ENCODE peak calls at places on chromosomes 2 and 18, in seven cellular contexts. B is fibroblast of lung, C is adipocyte, H is mesenchymal stem cell, D is K562, R is neural progenitor cell, I is endothelial cell of umbilical vein. V is an unnamed sample.
A peak's percentile ranks its signal among the peaks of the same experiment; 100 is the strongest.

GRCh38 chr18:5600376-5601071 is 56.7 kb upstream of the EPB41L3 start:
- DNase-seq in C (peak; percentile 64), D (no peak), R (peak; percentile 28), B (no peak), H (no peak), I (peak; percentile 57), V (peak; percentile 46)

GRCh38 chr2:145731467-145731866 is 1211.5 kb upstream of the ZEB2 start:
- DNase-seq in B (no peak), I (no peak), R (no peak), D (no peak), H (no peak), C (no peak), V (no peak)

GRCh38 chr2:223760838-223761502 is 76.4 kb downstream of the AP1S3 start:
- DNase-seq in R (peak; percentile 26), D (no peak), I (peak; percentile 84), H (peak; percentile 89), B (peak; percentile 91), C (peak; percentile 72), V (peak; percentile 96)

GRCh38 chr2:189558516-189559263 is 21.9 kb downstream of the SLC40A1 start:
- DNase-seq in H (no peak), B (no peak), D (no peak), C (no peak), I (no peak), R (no peak), V (no peak)

GRCh38 chr18:3525870-3526420 is 76.0 kb downstream of the TGIF1 start:
- DNase-seq in C (no peak), I (peak; percentile 7), R (no peak), H (no peak), B (peak; percentile 72), D (peak; percentile 67), V (no peak)

GRCh38 chr18:56327171-56327885 is 311.1 kb downstream of the TXNL1 start:
- DNase-seq in D (no peak), I (no peak), C (peak; percentile 70), R (no peak), H (no peak), B (peak; percentile 55), V (peak; percentile 62)

GRCh38 chr2:121881950-121882349 is 126.5 kb downstream of the TSN start:
- DNase-seq in I (no peak), B (no peak), D (no peak), R (no peak), H (no peak), C (no peak), V (no peak)

GRCh38 chr18:79449551-79450288 is 54.0 kb downstream of the NFATC1 start:
- DNase-seq in D (no peak), B (no peak), H (no peak), I (no peak), C (no peak), R (no peak), V (no peak)

GRCh38 chr18:68147728-68148127 is 567.2 kb downstream of the TMX3 start:
- DNase-seq in I (no peak), C (peak; percentile 19), H (peak; percentile 13), R (no peak), B (peak; percentile 13), D (no peak), V (peak; percentile 7)

GRCh38 chr18:34947711-34948125 is 93.5 kb upstream of the MAPRE2 start:
- DNase-seq in B (peak; percentile 55), R (no peak), I (peak; percentile 13), C (peak; percentile 61), H (peak; percentile 73), D (no peak), V (peak; percentile 28)

GRCh38 chr2:215461836-215462532 is 26.1 kb upstream of the FN1 start:
- DNase-seq in C (no peak), D (no peak), R (no peak), B (peak; percentile 85), H (peak; percentile 45), I (peak; percentile 57), V (peak; percentile 77)

GRCh38 chr2:130728007-130728454 is 839 bp upstream of the GPR148 start:
- DNase-seq in R (no peak), D (no peak), H (no peak), B (peak; percentile 7), C (no peak), I (no peak), V (peak; percentile 17)

GRCh38 chr2:212037062-212037461 is 501.5 kb downstream of the ERBB4 start:
- DNase-seq in B (no peak), C (no peak), R (no peak), I (no peak), H (no peak), D (no peak), V (no peak)

GRCh38 chr2:63058149-63058741 is 7.6 kb downstream of the OTX1 start:
- DNase-seq in D (no peak), I (peak; percentile 64), B (no peak), C (peak; percentile 28), H (peak; percentile 58), R (peak; percentile 75), V (peak; percentile 51)

DNA sequence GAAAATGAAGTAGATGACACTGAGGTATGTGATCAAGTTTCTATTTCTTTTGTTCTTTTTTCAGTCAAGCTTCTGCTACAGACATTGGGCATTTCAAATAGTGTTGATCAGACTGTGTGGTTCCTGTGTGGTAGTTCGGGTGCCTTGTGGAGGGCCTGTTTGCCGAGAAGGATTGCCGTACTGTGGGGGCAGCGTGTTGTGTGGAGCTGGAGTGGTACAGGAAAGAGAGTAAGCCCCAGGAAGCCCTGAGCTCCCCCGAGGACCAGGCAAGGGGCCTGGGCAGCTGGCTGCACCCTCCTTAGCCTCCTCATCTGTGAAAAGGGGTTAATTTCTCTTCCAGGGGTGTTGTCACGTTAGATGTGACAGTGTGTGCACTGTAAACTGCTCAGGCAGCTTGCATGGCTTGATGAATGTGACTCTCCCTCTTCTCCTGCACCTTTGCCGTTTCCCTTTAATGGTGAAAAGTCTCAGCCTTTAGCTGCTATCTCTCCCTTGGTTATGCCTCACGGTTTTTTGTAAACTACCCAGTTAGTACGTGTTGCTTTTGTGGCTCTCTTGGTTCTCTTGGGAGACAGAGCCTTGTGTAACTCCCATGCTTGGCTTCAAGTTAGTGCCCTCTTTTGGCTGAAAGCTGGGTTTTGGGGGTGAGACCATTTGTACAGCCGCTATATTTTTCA is 19.5 kb downstream of the C2orf74 start:
- DNase-seq in I (no peak), C (no peak), H (no peak), D (no peak), R (no peak), B (no peak), V (peak; percentile 44)
- H3K9ac ChIP-seq in I (no peak overlapping the region), C (peak overlapping the region; percentile 94), H (peak overlapping the region; percentile 95), D (peak overlapping the region; percentile 60), R (no peak overlapping the region), B (no peak overlapping the region), V (peak overlapping the region; percentile 97)

DNA sequence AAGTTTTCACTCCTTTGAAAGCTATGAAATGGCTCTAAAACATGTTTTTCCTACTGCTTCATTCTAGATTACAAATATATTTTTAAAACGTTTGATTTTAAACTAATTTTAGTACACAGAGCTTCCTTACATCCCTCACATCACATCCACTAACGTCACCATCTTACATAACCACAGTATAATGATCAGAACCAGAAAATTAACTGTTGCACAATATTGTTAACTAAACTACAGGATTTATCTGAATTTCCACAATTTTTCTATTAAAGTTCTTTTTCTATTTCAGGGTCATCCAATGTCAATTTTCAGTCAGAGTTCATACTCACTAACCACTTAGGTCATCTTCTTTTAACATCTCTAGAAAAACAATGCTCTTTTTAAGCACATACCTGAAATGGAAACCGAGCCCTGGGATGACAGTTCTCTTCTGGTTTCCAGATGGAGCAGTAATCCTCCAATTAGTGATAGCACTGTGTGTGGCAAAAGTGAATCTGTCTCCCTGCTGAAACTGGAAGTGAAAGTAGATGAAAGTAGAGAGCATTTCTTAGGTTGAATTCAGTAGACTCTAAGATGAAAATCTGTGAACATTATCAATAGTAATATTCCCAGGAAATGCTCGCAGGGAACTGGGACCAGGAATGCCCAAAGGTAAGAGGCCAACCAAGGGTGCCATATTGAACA is 501.7 kb upstream of the GCFC2 start:
- DNase-seq in C (no peak), B (no peak), D (no peak), R (no peak), I (no peak), H (no peak), V (no peak)
- H3K9ac ChIP-seq in C (no peak overlapping the region), B (no peak overlapping the region), D (no peak overlapping the region), R (no peak overlapping the region), I (no peak overlapping the region), H (no peak overlapping the region), V (no peak overlapping the region)

GRCh38 chr2:98472961-98473746 is 28.5 kb downstream of the INPP4A start:
- DNase-seq in D (no peak), H (no peak), C (no peak), R (no peak), B (no peak), I (no peak), V (no peak)

GRCh38 chr2:98476192-98476868 is 31.7 kb downstream of the INPP4A start:
- DNase-seq in C (no peak), I (no peak), R (no peak), D (no peak), B (no peak), H (no peak), V (peak; percentile 26)

GRCh38 chr2:98473995-98474780 is 29.5 kb downstream of the INPP4A start:
- DNase-seq in D (no peak), I (no peak), B (no peak), C (no peak), R (no peak), H (no peak), V (no peak)

GRCh38 chr2:98477036-98477435 is 32.4 kb downstream of the INPP4A start:
- DNase-seq in I (no peak), R (no peak), D (no peak), C (no peak), H (no peak), B (no peak), V (no peak)

GRCh38 chr2:98474979-98475632 is 30.4 kb downstream of the INPP4A start:
- DNase-seq in C (no peak), H (no peak), I (no peak), R (no peak), D (no peak), B (no peak), V (no peak)
- H3K9ac ChIP-seq in C (no peak overlapping the region), H (no peak overlapping the region), I (no peak overlapping the region), R (no peak overlapping the region), D (no peak overlapping the region), B (no peak overlapping the region), V (no peak overlapping the region)

GRCh38 chr2:69914235-69915049 is 467 bp upstream of the MXD1 start:
- DNase-seq in R (peak; percentile 100), B (peak; percentile 100), D (peak; percentile 98), I (peak; percentile 100), C (peak; percentile 100), H (peak; percentile 100), V (peak; percentile 100)

GRCh38 chr2:69918391-69918790 is 3.5 kb downstream of the MXD1 start:
- DNase-seq in H (no peak), B (no peak), D (no peak), I (no peak), R (no peak), C (no peak), V (no peak)

GRCh38 chr2:69915050-69915945 is at the start of gene MXD1:
- DNase-seq in B (no peak), C (peak; percentile 42), D (peak; percentile 27), R (peak; percentile 57), H (peak; percentile 19), I (no peak), V (peak; percentile 50)

GRCh38 chr2:69917854-69918253 is 2.9 kb downstream of the MXD1 start:
- DNase-seq in H (peak; percentile 85), B (peak; percentile 90), I (peak; percentile 93), C (peak; percentile 75), R (no peak), D (peak; percentile 16), V (peak; percentile 93)

DNA sequence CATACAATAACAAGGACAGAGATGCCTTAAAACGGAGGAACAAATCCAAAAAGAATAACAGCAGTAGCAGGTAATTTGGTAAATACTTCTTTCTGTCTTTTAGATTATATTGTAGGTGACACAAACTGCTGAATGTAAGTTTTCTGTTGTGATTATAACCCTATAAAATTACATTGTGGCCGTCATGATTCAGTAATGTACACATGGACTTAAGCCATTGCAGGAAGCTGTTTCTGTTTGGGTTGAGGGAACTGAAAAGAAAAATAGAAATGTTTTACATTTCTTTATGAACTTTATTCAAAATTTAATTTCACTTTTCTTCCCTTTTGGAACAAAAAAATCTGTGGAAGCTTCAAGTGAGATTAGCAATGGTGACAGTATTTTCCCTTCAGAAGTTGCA is 1.2 kb downstream of the MXD1 start:
- DNase-seq in D (no peak), H (no peak), R (no peak), C (no peak), B (no peak), I (peak; percentile 35), V (no peak)
- H3K9ac ChIP-seq in D (no peak overlapping the region), H (peak overlapping the region; percentile 83), R (peak overlapping the region; percentile 57), C (peak overlapping the region; percentile 89), B (no peak overlapping the region), I (peak overlapping the region; percentile 89), V (peak overlapping the region; percentile 91)

V was measured in GM23248.